ENCODE peak calls at places on chromosome 10, in five cellular contexts. U, G, E, K and C are unnamed samples.

GRCh38 chr10:31961675-31962074 is 33.0 kb upstream of the ARHGAP12 start:
- DNase-seq in K (no peak), U (no peak), E (peak), G (peak), C (no peak)

GRCh38 chr10:95394161-95394880 is 103.5 kb upstream of the PDLIM1 start:
- DNase-seq in E (peak), K (no peak), G (no peak), U (no peak), C (no peak)

GRCh38 chr10:83871486-83872081 is 267.7 kb upstream of the GHITM start:
- DNase-seq in U (peak), K (peak), E (peak), G (peak), C (no peak)

GRCh38 chr10:129031233-129032150 is 435.5 kb upstream of the MGMT start:
- DNase-seq in G (peak), K (no peak), E (peak), U (no peak), C (no peak)

GRCh38 chr10:61822096-61822495 is 79.4 kb upstream of the ARID5B start:
- DNase-seq in K (no peak), U (no peak), E (no peak), G (no peak), C (no peak)

GRCh38 chr10:122014652-122015248 is 25.8 kb downstream of the TACC2 start:
- DNase-seq in E (no peak), G (no peak), K (no peak), U (no peak), C (no peak)

GRCh38 chr10:32972929-32973328 is 14.9 kb upstream of the ITGB1 start:
- DNase-seq in G (no peak), E (peak), K (no peak), U (no peak), C (no peak)

GRCh38 chr10:118209215-118209614 is 132.9 kb downstream of the FAM204A start:
- DNase-seq in U (no peak), E (no peak), K (no peak), G (no peak), C (no peak)

GRCh38 chr10:61662794-61663259 is at the start of gene CABCOCO1:
- DNase-seq in G (peak), K (peak), U (no peak), E (no peak), C (peak)

GRCh38 chr10:11898372-11899066 is 75.4 kb downstream of the PROSER2 start:
- DNase-seq in K (peak), G (peak), U (no peak), E (no peak), C (no peak)

GRCh38 chr10:47152861-47153349 is 147.1 kb upstream of the GDF10 start:
- DNase-seq in K (no peak), E (peak), G (no peak), U (no peak), C (no peak)